ENCODE peak calls at places on chromosomes 2 and 18, in five cellular contexts. U, F, W, Y and S are unnamed samples.

GRCh38 chr2:106839849-106840595 is 45.9 kb downstream of the ST6GAL2 start:
- DNase-seq in U (no peak), F (peak), W (peak), Y (no peak), S (no peak)

GRCh38 chr2:104848526-104848925 is 5.4 kb upstream of the POU3F3 start:
- DNase-seq in U (no peak), F (peak), W (no peak), Y (no peak), S (no peak)

GRCh38 chr18:7618821-7619410 is 51.8 kb downstream of the PTPRM start:
- DNase-seq in U (no peak), F (no peak), W (no peak), Y (no peak), S (no peak)

GRCh38 chr18:1014951-1015627 is 110.4 kb downstream of the ADCYAP1 start:
- DNase-seq in U (no peak), F (peak), W (no peak), Y (no peak), S (no peak)

GRCh38 chr18:23864620-23865019 is 149.9 kb upstream of the TTC39C start:
- DNase-seq in U (no peak), F (no peak), W (no peak), Y (no peak), S (no peak)

GRCh38 chr18:49691177-49691608 is 122.1 kb downstream of the ACAA2 start:
- DNase-seq in U (peak), F (no peak), W (peak), Y (peak), S (no peak)

GRCh38 chr2:163906410-163906809 is 170.6 kb upstream of the FIGN start:
- DNase-seq in U (no peak), F (no peak), W (no peak), Y (no peak), S (no peak)

GRCh38 chr2:196528486-196529223 is 110.9 kb upstream of the CCDC150 start:
- DNase-seq in U (no peak), F (no peak), W (no peak), Y (no peak), S (no peak)

GRCh38 chr18:14999085-14999975 is 251.4 kb downstream of the ANKRD30B start:
- DNase-seq in U (no peak), F (no peak), W (no peak), Y (no peak), S (no peak)

GRCh38 chr2:62467100-62467474 is 38.9 kb downstream of the TMEM17 start:
- DNase-seq in U (no peak), F (no peak), W (no peak), Y (no peak), S (no peak)

GRCh38 chr18:79596451-79597175 is 83.0 kb upstream of the CTDP1 start:
- DNase-seq in U (no peak), F (no peak), W (no peak), Y (no peak), S (no peak)

GRCh38 chr2:225100856-225101294 is 58.6 kb upstream of the DOCK10 start:
- DNase-seq in U (peak), F (no peak), W (peak), Y (peak), S (no peak)

GRCh38 chr18:46481847-46482245 is 175.2 kb downstream of the LOXHD1 start:
- DNase-seq in U (no peak), F (no peak), W (no peak), Y (no peak), S (no peak)

GRCh38 chr2:143345887-143346612 is 216.8 kb downstream of the ARHGAP15 start:
- DNase-seq in U (no peak), F (no peak), W (no peak), Y (no peak), S (no peak)

GRCh38 chr2:120503793-120504571 is 158.0 kb downstream of the INHBB start:
- DNase-seq in U (no peak), F (peak), W (no peak), Y (no peak), S (no peak)

GRCh38 chr2:22499082-22499844 is 885.7 kb upstream of the KLHL29 start:
- DNase-seq in U (no peak), F (no peak), W (no peak), Y (no peak), S (no peak)

GRCh38 chr2:27990030-27990590 is 99.6 kb downstream of the BABAM2 start:
- DNase-seq in U (no peak), F (no peak), W (no peak), Y (no peak), S (no peak)

GRCh38 chr2:96665083-96665569 is 22.6 kb downstream of the FER1L5 start:
- DNase-seq in U (peak), F (no peak), W (peak), Y (no peak), S (peak)

GRCh38 chr18:47968721-47969120 is 38.3 kb upstream of the SMAD2 start:
- DNase-seq in U (no peak), F (no peak), W (peak), Y (no peak), S (no peak)

GRCh38 chr18:48792141-48792540 is 158.6 kb downstream of the SMAD7 start:
- DNase-seq in U (no peak), F (no peak), W (no peak), Y (no peak), S (no peak)

GRCh38 chr2:64652231-64653173 is 1.2 kb downstream of the SERTAD2 start:
- DNase-seq in U (no peak), F (peak), W (peak), Y (no peak), S (peak)
- TF ChIP-seq REST in U (no peak), F (no peak), W (no peak), Y (no peak), S (no peak)

DNA sequence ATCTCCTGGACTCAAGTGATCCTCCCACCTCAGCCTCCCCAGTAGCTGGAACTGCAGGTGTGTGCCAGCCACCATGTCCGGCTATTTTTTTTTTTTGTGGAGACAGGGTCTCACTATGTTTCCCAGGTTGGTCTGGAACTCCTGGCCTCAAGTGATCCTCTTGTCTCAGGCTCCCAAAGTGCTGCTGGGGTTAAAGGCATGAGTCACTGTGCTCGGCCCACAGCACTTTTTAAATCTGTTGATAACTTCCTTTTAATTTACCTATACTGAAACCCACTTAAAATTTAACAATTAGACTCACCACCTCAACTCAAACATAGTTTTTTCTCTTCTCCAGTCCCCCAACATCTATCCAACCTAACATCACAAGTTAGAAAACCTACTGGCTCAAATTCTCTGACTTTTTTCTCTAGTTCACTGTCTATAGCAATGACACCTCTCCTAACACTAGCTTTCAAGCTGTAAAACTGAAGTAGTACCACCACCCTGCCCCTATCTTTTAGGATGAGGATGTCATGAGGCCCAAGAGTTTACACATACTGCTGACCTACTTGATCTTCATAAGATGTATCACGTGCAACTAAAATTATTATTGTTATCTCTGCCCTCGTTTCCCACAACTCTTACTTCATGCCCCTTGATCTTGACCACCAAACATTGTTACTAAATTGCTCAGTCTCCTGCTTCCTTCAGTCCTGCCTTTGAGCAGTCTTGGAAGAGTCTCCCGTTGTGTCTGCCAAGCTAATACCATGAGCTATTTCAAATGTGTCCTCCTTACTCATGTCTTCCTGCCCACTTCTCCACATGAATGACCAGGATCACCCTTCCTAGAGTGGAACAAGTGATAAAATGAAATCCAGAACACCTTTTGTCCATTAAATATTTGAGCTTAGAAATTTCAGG is 142.3 kb upstream of the ZFP36L2 start:
- DNase-seq in U (no peak), F (no peak), W (no peak), Y (no peak), S (no peak)
- TF ChIP-seq REST in U (no peak), F (no peak), W (no peak), Y (no peak), S (no peak)

DNA sequence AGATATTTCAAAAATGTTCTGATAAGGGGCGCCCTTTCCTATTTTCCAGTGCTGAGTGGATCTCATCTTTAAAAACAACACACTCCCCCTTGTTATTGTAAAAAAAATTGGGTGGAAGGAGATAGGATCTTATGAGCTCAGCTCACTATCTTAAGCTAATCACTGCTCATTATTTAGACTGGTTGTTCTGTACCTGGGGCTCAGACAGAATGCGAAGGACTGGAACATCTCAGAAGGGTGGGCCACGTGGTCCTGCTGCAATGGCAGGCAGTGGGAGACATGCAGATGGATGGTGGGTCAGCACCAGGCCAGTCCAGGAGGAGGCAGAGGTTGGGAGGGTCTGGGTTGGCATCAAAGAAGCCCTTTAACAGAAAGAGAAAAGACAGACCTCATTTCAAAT is 48.3 kb upstream of the GPR155 start:
- DNase-seq in U (no peak), F (no peak), W (no peak), Y (no peak), S (no peak)
- TF ChIP-seq REST in U (no peak), F (no peak), W (no peak), Y (no peak), S (no peak)

DNA sequence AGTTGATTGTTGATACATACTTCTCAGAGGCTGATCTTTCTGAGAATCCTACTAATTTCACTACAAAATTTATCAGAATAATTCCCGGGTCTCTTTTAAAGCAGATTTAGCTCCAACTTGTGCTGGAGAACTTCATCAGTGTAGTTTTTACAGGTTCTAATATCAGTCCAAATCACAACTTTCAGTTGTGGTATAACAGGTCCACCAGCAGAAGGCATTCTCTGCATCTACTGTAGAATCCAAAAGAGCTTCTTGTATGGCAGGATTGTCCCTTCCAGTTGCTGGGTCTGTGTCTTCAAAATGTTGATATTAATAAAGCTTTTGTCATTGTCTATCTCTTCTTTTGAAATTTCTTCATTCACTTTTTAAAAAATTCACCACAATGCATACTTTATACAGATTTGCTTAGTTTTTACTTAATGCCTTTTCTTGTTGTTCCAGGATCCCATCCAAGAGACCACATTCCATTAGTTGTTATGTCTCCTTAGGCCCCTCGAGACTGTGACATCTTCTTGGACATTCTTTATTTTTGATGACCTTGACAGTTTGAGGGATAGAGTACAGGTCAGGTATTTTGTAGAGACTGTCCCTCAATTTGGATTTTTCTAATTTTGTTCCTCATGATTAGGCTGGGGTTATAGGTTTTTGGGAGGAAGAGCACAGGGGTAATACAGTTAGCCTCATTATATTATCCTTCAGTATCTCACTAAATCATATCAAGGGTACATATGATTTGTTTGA is 490.5 kb upstream of the MEX3C start:
- DNase-seq in U (no peak), F (no peak), W (no peak), Y (no peak), S (no peak)
- TF ChIP-seq REST in U (no peak), F (no peak), W (no peak), Y (no peak), S (no peak)

GRCh38 chr2:10329880-10330699 is 27.4 kb downstream of the HPCAL1 start:
- DNase-seq in U (no peak), F (peak), W (peak), Y (no peak), S (no peak)

GRCh38 chr2:10330700-10331032 is 28.0 kb downstream of the HPCAL1 start:
- DNase-seq in U (no peak), F (no peak), W (no peak), Y (no peak), S (no peak)

GRCh38 chr2:10328667-10329583 is 26.2 kb downstream of the HPCAL1 start:
- DNase-seq in U (no peak), F (no peak), W (no peak), Y (no peak), S (no peak)

GRCh38 chr2:10327896-10328666 is 25.4 kb downstream of the HPCAL1 start:
- DNase-seq in U (no peak), F (no peak), W (no peak), Y (no peak), S (no peak)

DNA sequence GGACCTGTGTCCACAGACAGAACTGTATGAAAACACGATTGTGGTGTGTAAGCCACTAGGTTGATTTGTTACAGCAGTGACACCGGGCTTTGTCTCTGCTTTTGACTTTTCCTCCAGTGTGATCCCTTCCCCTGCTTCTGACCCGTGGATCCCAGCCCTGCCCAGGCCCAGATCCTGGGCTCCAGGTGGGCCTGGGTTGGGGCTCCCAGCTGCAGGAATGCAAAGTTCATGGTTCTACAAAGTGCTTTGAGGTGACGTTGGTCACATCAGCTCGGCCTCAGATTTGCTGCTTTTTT is 26.8 kb downstream of the HPCAL1 start:
- DNase-seq in U (no peak), F (no peak), W (no peak), Y (no peak), S (no peak)
- TF ChIP-seq REST in U (no peak), F (no peak), W (no peak), Y (no peak), S (no peak)

GRCh38 chr2:207734264-207734635 is 22.8 kb downstream of the CCNYL1 start:
- DNase-seq in U (peak), F (no peak), W (peak), Y (no peak), S (no peak)
- TF ChIP-seq REST in U (no peak), F (no peak), W (no peak), Y (no peak), S (no peak)

DNA sequence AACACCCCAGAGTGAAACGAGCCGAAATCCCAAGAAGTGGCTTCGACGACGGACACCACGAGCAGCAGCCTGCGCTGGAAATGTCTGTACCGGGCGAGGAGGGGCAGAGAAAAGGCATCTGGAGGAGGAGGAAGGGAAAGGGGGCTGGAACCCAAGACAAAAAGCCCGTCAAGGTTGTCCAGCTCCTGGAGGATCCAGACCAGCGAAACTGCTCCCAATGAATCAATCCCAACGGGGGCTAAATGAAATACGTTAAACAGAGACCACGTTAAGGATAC is 481 bp downstream of the CCDC88A start:
- DNase-seq in U (no peak), F (no peak), W (peak), Y (no peak), S (no peak)
- TF ChIP-seq REST in U (no peak), F (no peak), W (peak), Y (no peak), S (no peak)

GRCh38 chr2:189222440-189222839 is 42.9 kb upstream of the COL5A2 start:
- DNase-seq in U (no peak), F (no peak), W (peak), Y (no peak), S (no peak)
- TF ChIP-seq REST in U (no peak), F (no peak), W (no peak), Y (no peak), S (no peak)